ENCODE peak calls at places on chromosomes 5 and 9, in ten cellular contexts. R is astrocyte, L is cardiac muscle cell, T is endothelial cell of umbilical vein, Z is cardiac fibroblast, K is AG10803, B is Peyer's patch, D is HL-60, J is ovary, Q is dorsolateral prefrontal cortex. U is an unnamed sample.

GRCh38 chr9:72477862-72478564 is 43.4 kb upstream of the TMC1 start:
- DNase-seq in R (peak; percentile 74), L (peak; percentile 73), T (peak; percentile 78), Z (peak; percentile 83), K (peak; percentile 69), B (no peak), D (peak; percentile 51), J (no peak), Q (no peak), U (no peak)

GRCh38 chr5:850511-851006 is at the start of gene ZDHHC11:
- DNase-seq in R (no peak), L (no peak), T (no peak), Z (no peak), K (no peak), B (no peak), D (no peak), J (peak; percentile 12), Q (peak; percentile 20), U (no peak)

GRCh38 chr5:75717082-75717922 is at the start of gene POC5:
- DNase-seq in R (peak; percentile 89), L (peak; percentile 97), T (peak; percentile 98), Z (peak; percentile 98), K (peak; percentile 94), B (peak; percentile 98), D (peak; percentile 91), J (peak; percentile 98), Q (peak; percentile 91), U (peak; percentile 99)

GRCh38 chr9:116279230-116279629 is 125.6 kb downstream of the PAPPA start:
- DNase-seq in R (peak; percentile 70), L (peak; percentile 53), T (peak; percentile 19), Z (no peak), K (no peak), B (no peak), D (no peak), J (no peak), Q (no peak), U (no peak)

GRCh38 chr9:79621916-79622575 is 50.3 kb downstream of the TLE4 start:
- DNase-seq in R (no peak), L (no peak), T (no peak), Z (no peak), K (peak; percentile 38), B (no peak), D (no peak), J (no peak), Q (no peak), U (no peak)

GRCh38 chr9:88460583-88461332 is 72.5 kb downstream of the SPIN1 start:
- DNase-seq in R (peak; percentile 54), L (no peak), T (no peak), Z (peak; percentile 33), K (peak; percentile 11), B (no peak), D (no peak), J (no peak), Q (no peak), U (no peak)

GRCh38 chr9:110700953-110701352 is 32.4 kb downstream of the MUSK start:
- DNase-seq in R (peak; percentile 57), L (peak; percentile 25), T (peak; percentile 65), Z (peak; percentile 42), K (peak; percentile 34), B (no peak), D (no peak), J (no peak), Q (no peak), U (no peak)

GRCh38 chr9:121984726-121985402 is 108.2 kb downstream of the TTLL11 start:
- DNase-seq in R (peak; percentile 92), L (peak; percentile 90), T (peak; percentile 30), Z (peak; percentile 85), K (peak; percentile 94), B (no peak), D (no peak), J (no peak), Q (no peak), U (no peak)

GRCh38 chr9:7936201-7936600 is 136.6 kb upstream of the DMAC1 start:
- DNase-seq in R (no peak), L (no peak), T (no peak), Z (no peak), K (no peak), B (no peak), D (no peak), J (no peak), Q (no peak), U (no peak)

GRCh38 chr5:98827161-98827560 is 53.7 kb downstream of the RGMB start:
- DNase-seq in R (peak; percentile 27), L (peak; percentile 66), T (peak; percentile 49), Z (peak; percentile 75), K (peak; percentile 59), B (no peak), D (no peak), J (no peak), Q (no peak), U (no peak)
- TF ChIP-seq CTCF in R (peak; percentile 61), L (peak; percentile 53), T (peak; percentile 12), Z (peak; percentile 47), K (peak; percentile 76), B (peak; percentile 37), D (no peak), J (peak; percentile 29), Q (peak; percentile 22), U (peak; percentile 73)

DNA sequence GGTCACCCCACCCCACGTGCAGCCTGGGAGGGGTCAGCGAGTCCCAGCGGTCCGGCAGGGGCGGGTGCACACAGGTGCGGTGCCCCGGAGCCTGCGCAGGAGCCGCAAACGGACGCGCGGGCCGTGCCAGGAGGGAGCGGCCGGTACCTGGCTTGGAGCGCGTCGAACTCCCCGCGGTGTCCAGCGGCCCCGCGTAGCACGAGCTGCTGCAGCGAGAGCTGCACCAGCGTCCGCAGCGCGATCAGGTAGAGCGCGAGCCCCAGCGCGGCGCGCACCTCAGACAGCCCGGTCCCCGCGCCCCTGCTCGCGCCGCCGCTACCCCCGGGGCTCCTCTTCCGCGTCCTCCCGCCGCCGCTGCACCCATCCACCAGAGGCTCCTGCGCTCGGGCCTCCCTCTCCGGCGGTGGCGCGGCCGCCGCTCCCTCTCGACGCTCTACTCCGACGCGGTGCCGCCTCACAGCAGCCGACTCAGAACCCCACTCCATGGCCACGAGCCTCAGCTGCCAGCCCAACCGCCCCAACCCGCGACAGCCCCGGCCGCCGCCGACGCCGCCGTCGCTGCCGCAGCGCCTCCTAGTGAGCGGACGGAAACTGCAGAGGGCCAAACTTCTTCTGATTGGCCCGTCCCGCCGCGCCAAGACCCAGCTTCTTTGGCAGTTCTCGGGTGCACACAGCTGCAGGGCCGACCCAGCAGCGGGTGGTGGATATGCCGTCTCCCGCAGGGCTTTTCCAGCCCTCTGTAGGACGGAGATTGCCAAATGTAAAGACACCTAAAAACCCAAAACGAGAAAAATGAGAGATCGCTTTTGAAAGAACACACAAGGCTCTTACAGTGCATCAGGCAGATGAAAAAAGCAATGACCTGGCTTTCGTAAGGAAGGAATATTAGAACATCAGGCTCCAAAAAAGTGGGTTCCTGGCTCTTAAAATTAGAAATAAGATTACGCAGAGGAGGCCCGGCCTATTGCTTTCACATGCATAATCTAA is at the start of gene ERMP1:
- DNase-seq in R (peak; percentile 62), L (peak; percentile 90), T (peak; percentile 87), Z (peak; percentile 85), K (peak; percentile 76), B (peak; percentile 86), D (peak; percentile 88), J (peak; percentile 87), Q (peak; percentile 88), U (peak; percentile 96)
- TF ChIP-seq CTCF in R (peak; percentile 64), L (peak; percentile 76), T (peak; percentile 92), Z (peak; percentile 64), K (peak; percentile 54), B (peak; percentile 95), D (peak; percentile 48), J (peak; percentile 87), Q (peak; percentile 83), U (peak; percentile 96)

DNA sequence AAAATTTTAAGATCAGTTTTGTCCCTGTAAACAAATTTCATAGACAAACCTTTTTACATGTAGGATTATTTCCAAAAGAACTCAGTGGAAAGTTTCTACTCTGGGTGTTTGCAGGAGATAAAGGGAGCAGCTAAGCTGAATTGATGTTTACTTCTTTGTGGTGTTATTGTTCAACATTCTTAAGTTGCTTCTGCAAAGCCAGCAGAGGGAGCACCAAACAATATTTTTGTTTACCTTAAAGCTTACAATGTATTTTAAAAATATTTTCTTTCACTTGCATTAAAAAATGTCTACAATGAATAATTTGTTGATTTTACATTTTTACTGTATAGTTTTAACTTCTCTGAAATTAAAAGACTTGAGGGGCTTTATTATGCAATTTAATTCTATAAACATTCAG is 135.5 kb downstream of the ATG10 start:
- DNase-seq in R (peak; percentile 6), L (peak; percentile 54), T (peak; percentile 32), Z (peak; percentile 68), K (peak; percentile 42), B (no peak), D (no peak), J (no peak), Q (no peak), U (no peak)
- TF ChIP-seq CTCF in R (peak; percentile 25), L (peak; percentile 47), T (peak; percentile 31), Z (peak; percentile 49), K (peak; percentile 62), B (peak; percentile 15), D (no peak), J (peak; percentile 47), Q (peak; percentile 60), U (peak; percentile 55)

DNA sequence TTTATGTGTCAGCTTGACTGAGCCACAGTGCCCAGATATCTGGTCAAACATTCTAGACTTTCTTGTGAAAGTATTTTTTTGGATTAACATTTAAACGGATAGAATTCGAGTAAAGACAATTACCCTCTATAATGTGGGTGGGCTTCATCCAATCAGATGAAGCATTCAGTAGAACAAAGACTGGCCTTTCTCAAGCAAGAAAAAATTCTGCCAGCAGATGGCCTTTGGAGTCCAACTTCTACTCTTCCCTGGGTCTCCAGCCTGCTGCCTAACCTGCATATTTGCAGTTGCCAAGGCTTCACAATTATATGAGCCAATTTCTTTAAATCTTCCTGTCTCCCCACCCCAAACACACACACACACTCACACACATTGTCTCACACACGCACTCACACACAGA is 86.4 kb downstream of the MED10 start:
- DNase-seq in R (no peak), L (no peak), T (peak; percentile 49), Z (peak; percentile 11), K (peak; percentile 26), B (no peak), D (no peak), J (no peak), Q (no peak), U (no peak)
- TF ChIP-seq CTCF in R (no peak), L (no peak), T (peak; percentile 43), Z (peak; percentile 11), K (peak; percentile 46), B (no peak), D (no peak), J (no peak), Q (no peak), U (peak; percentile 41)

GRCh38 chr9:127305450-127306226 is 41.1 kb downstream of the GARNL3 start:
- DNase-seq in R (no peak), L (no peak), T (no peak), Z (no peak), K (no peak), B (no peak), D (no peak), J (no peak), Q (no peak), U (no peak)
- TF ChIP-seq CTCF in R (no peak), L (no peak), T (no peak), Z (no peak), K (no peak), B (no peak), D (no peak), J (no peak), Q (no peak), U (no peak)

GRCh38 chr9:90838098-90838497 is 36.5 kb downstream of the SYK start:
- DNase-seq in R (no peak), L (no peak), T (no peak), Z (no peak), K (no peak), B (no peak), D (no peak), J (no peak), Q (no peak), U (no peak)
- TF ChIP-seq CTCF in R (no peak), L (no peak), T (no peak), Z (no peak), K (no peak), B (no peak), D (no peak), J (no peak), Q (no peak), U (peak; percentile 7)